ENCODE peak calls at places on chromosome 20, in eight cellular contexts. K is aorta, Y is tibial nerve, J is psoas muscle, X is breast epithelium, N is heart right ventricle, D is endodermal cell, U is IMR-90. C is an unnamed sample. For H3K36me3, the result is how much of the 10 kb centered on the place peaks cover.

GRCh38 chr20:23061713-23062561 is 12.5 kb upstream of the THBD start:
- DNase-seq in K (peak), Y (no peak), J (peak), X (no peak), N (peak), D (peak), U (peak), C (no peak)

GRCh38 chr20:45518282-45518681 is 2.9 kb upstream of the SPINT3 start:
- DNase-seq in K (no peak), Y (no peak), J (no peak), X (peak), N (no peak), D (no peak), U (no peak), C (no peak)

GRCh38 chr20:44745122-44745521 is 543 bp upstream of the KCNK15 start:
- DNase-seq in K (no peak), Y (no peak), J (no peak), X (no peak), N (no peak), D (no peak), U (no peak), C (no peak)

GRCh38 chr20:45629496-45630100 is at the start of gene WFDC10A:
- DNase-seq in K (no peak), Y (peak), J (no peak), X (no peak), N (peak), D (peak), U (peak), C (no peak)

GRCh38 chr20:13953227-13953626 is 37.2 kb downstream of the SEL1L2 start:
- DNase-seq in K (no peak), Y (no peak), J (no peak), X (no peak), N (no peak), D (peak), U (no peak), C (no peak)

GRCh38 chr20:45779011-45779915 is 12.4 kb downstream of the WFDC3 start:
- DNase-seq in K (peak), Y (peak), J (peak), X (peak), N (peak), D (no peak), U (peak), C (peak)

GRCh38 chr20:45564760-45565276 is 14.3 kb downstream of the WFDC8 start:
- DNase-seq in K (no peak), Y (no peak), J (no peak), X (no peak), N (no peak), D (no peak), U (no peak), C (no peak)

GRCh38 chr20:50572922-50573777 is 63.0 kb downstream of the PTPN1 start:
- DNase-seq in K (peak), Y (peak), J (peak), X (no peak), N (peak), D (no peak), U (peak), C (no peak)

GRCh38 chr20:48957053-48957481 is 35.6 kb downstream of the ARFGEF2 start:
- DNase-seq in K (no peak), Y (no peak), J (no peak), X (no peak), N (no peak), D (peak), U (no peak), C (no peak)

DNA sequence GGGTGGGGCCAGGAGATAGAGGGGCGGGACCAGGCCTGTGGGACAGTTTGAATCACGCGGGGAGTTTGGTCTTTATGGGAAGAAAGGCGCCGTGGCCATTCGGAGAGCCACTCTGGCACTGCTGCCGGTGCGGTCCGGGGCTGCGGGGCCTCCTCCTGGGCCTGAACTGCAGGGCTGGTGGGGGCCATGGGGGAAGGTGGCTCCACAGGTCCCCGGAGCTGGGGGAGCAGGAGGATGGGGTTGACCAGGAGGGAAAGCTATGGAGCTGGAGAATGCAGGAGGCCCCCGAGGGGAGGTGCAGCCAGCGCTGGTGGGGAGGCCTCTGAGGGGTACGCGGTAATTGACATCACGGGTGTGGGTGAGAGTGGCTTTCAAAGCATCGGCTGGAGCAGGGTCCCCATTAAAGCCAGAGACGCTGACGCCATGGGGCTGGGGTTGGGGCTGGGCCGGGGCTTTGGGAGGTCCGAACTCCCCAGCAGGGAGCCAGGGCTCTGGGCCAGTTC is 1.8 kb upstream of the BHLHE23 start:
- DNase-seq in K (no peak), Y (no peak), J (no peak), X (no peak), N (no peak), D (peak), U (no peak), C (no peak)
- H3K36me3 ChIP-seq in K (under half), Y (under half), J (under half), X (under half), N (under half), D (under half), U (under half), C (under half)

DNA sequence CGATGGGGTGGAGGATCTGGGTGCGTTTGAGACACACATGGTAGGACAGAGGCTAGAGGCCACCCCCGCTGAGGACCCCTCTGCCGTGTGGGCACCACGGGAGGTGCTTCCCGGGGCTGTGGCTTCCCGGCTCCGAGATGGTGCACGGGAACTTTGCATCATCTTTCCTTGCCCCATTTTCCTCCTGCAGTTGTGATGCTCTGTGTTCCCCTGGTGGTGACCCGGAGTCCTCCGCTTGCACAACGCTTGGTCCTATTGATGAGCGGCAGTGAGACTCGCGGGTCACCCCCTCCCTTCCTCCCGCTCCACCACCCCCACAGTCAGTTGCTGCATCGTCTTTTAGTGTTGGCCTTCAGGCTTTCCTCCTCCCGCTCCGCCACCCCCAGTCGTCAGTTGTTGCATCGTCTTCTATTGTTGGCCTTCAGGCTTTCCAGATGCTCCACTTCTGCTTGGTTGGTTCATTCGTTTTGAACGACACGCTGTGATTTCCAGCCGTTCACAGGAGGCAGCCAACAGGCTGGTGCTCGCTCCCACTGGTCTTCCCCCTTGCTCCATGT is 37.3 kb downstream of the PYGB start:
- DNase-seq in K (peak), Y (no peak), J (peak), X (peak), N (peak), D (peak), U (no peak), C (peak)
- H3K36me3 ChIP-seq in K (under half), Y (under half), J (under half), X (under half), N (under half), D (half or more), U (half or more), C (under half)

DNA sequence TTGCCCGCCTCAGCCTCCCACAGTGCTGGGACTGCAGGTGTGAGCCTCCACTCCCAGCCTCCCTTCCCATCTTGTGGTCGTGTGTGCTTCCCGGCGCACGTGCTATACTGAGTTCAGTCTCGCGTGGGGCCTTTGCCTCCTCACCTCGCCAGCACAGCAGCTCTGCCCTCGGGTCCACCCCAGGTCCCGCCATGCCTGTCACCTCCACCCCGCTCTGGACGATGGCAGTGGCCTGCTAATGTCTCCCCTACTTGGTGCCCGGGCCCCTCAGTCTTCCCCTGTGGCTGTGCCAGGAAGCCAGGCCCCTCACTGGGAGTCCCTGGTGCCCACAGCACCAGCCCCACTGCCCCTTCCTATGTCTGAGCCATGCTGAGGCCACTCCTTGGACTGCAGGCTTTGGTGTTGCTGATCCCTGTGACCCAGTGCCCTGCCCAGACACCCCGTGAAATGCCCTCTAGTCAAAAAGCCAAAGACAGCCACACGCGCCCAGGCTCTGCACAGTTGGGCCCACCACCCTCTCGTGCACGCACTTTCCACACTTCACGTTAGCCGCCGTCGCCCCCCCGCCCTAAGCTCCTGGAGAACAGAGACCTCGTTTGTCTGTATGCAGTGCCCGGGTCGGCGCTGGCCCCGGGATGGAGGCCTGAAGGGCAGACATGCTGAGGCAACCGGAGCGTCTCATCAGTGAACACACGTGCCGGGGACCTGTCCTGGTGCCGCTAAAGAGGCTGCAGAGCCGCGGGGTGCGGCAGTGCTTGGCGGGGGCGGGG is 14.3 kb downstream of the HRH3 start:
- DNase-seq in K (peak), Y (no peak), J (peak), X (no peak), N (no peak), D (no peak), U (no peak), C (peak)
- H3K36me3 ChIP-seq in K (under half), Y (under half), J (under half), X (under half), N (under half), D (under half), U (under half), C (under half)

DNA sequence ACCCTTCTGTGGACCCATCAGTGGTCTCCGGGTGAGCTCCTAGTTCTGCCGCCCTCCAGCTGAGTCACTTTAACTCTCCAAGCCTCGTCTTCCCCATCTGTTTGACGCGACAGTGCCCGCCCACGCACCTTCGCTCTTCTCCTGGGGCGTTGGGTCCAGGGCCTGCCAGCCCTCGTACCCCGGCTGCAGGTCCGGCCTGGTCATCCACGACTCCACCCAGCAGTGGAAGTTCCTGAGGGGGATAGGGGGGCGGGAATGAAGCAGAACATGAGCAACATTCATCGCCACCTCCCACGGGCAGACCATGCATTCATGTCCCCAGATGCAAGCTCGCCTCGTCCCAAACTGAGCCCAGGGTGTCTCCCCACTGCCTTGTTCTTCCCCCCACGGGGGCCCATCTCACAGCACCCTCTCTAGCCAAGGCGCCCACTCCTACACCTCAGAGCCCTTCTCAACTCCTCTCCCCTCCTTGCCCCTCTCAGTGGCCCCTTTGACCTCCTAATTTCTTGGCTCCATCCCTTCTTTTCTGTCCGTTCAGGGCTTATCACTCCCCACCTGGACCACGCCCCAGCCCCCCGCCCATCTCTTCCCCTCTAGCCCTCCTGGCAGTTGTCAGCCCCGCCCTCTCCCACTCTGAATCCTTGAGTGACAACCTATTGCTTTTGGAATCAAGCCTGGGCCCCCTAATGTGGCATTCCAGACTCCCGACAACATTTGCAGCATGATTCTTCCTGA is 23.7 kb downstream of the TGM2 start:
- DNase-seq in K (peak), Y (no peak), J (no peak), X (no peak), N (no peak), D (no peak), U (no peak), C (peak)
- H3K36me3 ChIP-seq in K (under half), Y (under half), J (under half), X (under half), N (under half), D (under half), U (half or more), C (under half)

DNA sequence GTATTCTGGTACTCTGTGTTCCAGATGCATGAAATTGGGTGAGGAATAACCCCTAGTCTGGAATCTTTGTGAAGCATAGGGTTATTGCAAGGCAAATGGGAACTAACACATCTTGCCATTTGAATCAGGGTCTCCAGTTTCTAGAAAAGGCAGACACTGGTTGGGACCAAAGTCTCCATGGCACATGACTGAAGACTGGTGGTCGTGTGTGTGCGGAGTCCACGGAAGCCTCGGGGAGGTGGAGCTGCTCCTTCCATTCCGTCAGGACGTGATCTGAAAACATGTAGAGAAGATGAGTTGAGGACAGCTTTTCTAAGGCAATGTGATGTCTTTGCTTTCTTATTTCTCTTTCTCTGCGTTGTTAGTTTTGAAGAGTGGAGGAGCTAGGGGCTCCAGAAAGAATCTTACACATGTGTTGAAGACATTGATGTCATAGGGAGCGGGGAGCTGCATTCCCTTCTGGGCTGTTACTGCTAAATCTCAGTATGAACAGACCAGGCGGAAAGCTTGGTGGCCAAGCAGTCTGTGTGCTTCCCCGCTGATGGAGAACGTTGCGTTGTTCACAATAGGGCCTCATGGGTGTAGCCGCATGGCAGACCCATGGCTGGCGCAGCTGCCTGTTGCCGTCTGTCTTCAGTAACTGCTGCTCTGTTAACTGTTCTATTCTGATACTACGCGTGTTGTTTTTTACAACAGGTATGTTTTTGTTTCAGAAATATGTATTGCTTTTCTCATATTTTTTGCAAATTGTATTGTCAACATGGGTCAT is 4.8 kb upstream of the SLC17A9 start:
- DNase-seq in K (peak), Y (no peak), J (no peak), X (no peak), N (no peak), D (no peak), U (no peak), C (peak)
- H3K36me3 ChIP-seq in K (under half), Y (under half), J (under half), X (under half), N (under half), D (half or more), U (half or more), C (half or more)

DNA sequence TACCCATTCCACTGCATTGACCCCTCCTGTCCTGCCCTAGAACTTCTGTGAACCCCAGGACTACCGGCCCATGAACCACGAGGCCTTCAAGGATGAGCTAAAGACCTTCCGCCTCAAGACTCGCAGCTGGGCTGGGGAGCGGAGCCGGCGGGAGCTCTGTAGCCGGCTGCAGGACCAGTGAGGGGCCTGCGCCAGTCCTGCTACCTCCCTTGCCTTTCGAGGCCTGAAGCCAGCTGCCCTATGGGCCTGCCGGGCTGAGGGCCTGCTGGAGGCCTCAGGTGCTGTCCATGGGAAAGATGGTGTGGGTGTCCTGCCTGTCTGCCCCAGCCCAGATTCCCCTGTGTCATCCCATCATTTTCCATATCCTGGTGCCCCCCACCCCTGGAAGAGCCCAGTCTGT is 8.7 kb downstream of the CDC25B start:
- DNase-seq in K (no peak), Y (no peak), J (peak), X (no peak), N (no peak), D (no peak), U (no peak), C (no peak)
- H3K36me3 ChIP-seq in K (under half), Y (under half), J (under half), X (under half), N (under half), D (under half), U (half or more), C (under half)

GRCh38 chr20:62823688-62824475 is 7.0 kb downstream of the COL9A3 start:
- DNase-seq in K (no peak), Y (no peak), J (no peak), X (no peak), N (no peak), D (peak), U (no peak), C (peak)
- H3K36me3 ChIP-seq in K (under half), Y (under half), J (under half), X (under half), N (under half), D (under half), U (under half), C (under half)